ENCODE peak calls at places on chromosomes 1 and 21, in seven cellular contexts. B is PC-3; D is CD4-positive, alpha-beta memory T cell; U is SJSA1; C is SK-N-SH; R is thoracic aorta; H is ovary. Y is an unnamed sample.

GRCh38 chr1:3052501-3052900 is 16.5 kb upstream of the PRDM16 start:
- DNase-seq in C (no peak), U (no peak), D (no peak), H (no peak), R (no peak), B (no peak), Y (no peak)

GRCh38 chr1:46749921-46750404 is 31.0 kb upstream of the EFCAB14 start:
- DNase-seq in D (no peak), B (peak), C (no peak), U (no peak), R (no peak), H (no peak), Y (no peak)

GRCh38 chr1:15033264-15033663 is 120.3 kb upstream of the TMEM51 start:
- DNase-seq in R (no peak), H (no peak), C (no peak), U (no peak), D (no peak), B (peak), Y (peak)

GRCh38 chr1:23097316-23097715 is 71.3 kb downstream of the LUZP1 start:
- DNase-seq in C (no peak), U (no peak), R (no peak), D (no peak), H (no peak), B (no peak), Y (no peak)

GRCh38 chr1:58718435-58718834 is 18.6 kb upstream of the MYSM1 start:
- DNase-seq in C (peak), B (no peak), D (peak), R (no peak), H (no peak), U (no peak), Y (no peak)

GRCh38 chr1:203039609-203040517 is 13.6 kb downstream of the PPFIA4 start:
- DNase-seq in U (no peak), C (no peak), D (no peak), B (peak), H (no peak), R (no peak), Y (peak)

GRCh38 chr1:52127181-52128175 is 14.4 kb upstream of the ZFYVE9 start:
- DNase-seq in C (peak), B (peak), U (peak), H (no peak), R (no peak), D (peak), Y (peak)

GRCh38 chr1:206975313-206975712 is 5.1 kb upstream of the FCAMR start:
- DNase-seq in U (no peak), C (peak), D (no peak), B (no peak), H (no peak), R (no peak), Y (no peak)

GRCh38 chr1:3785458-3786157 is 10.7 kb downstream of the LRRC47 start:
- DNase-seq in U (no peak), C (peak), B (peak), H (no peak), D (no peak), R (no peak), Y (no peak)

GRCh38 chr21:33478858-33479678 is 706 bp downstream of the TMEM50B start:
- DNase-seq in H (peak), B (peak), C (peak), D (peak), R (no peak), U (no peak), Y (peak)

GRCh38 chr1:37676281-37677243 is 15.8 kb upstream of the CDCA8 start:
- DNase-seq in H (peak), B (no peak), R (no peak), D (no peak), U (no peak), C (no peak), Y (no peak)

GRCh38 chr1:29050141-29050540 is 73.6 kb downstream of the TMEM200B start:
- DNase-seq in C (no peak), D (no peak), R (no peak), U (no peak), H (no peak), B (no peak), Y (no peak)

GRCh38 chr21:37696936-37697335 is 219.3 kb downstream of the KCNJ6 start:
- DNase-seq in U (no peak), D (no peak), H (no peak), C (no peak), B (no peak), R (no peak), Y (peak)

GRCh38 chr1:220812308-220812707 is 25.6 kb downstream of the MTARC1 start:
- DNase-seq in B (no peak), U (no peak), H (no peak), C (no peak), D (no peak), R (no peak), Y (no peak)

GRCh38 chr1:37478890-37479254 is 4.5 kb downstream of the ZC3H12A start:
- DNase-seq in B (peak), R (no peak), D (peak), C (no peak), H (no peak), U (no peak), Y (no peak)

GRCh38 chr21:41751621-41752020 is 15.2 kb downstream of the RIPK4 start:
- DNase-seq in D (no peak), R (no peak), H (no peak), U (no peak), C (no peak), B (peak), Y (no peak)

GRCh38 chr1:72557446-72558049 is 275.2 kb upstream of the NEGR1 start:
- DNase-seq in U (no peak), D (no peak), B (peak), C (no peak), R (no peak), H (no peak), Y (peak)

GRCh38 chr1:151710187-151710586 is 6.4 kb downstream of the CELF3 start:
- DNase-seq in B (no peak), R (no peak), D (peak), H (no peak), C (peak), U (no peak), Y (peak)

GRCh38 chr1:177646757-177647730 is 322.8 kb downstream of the SEC16B start:
- DNase-seq in U (no peak), D (no peak), C (no peak), B (no peak), H (no peak), R (no peak), Y (no peak)

GRCh38 chr1:235566092-235566491 is 61.8 kb upstream of the B3GALNT2 start:
- DNase-seq in U (no peak), B (no peak), C (no peak), H (no peak), R (no peak), D (no peak), Y (no peak)

GRCh38 chr1:176603696-176604095 is 140.7 kb downstream of the PAPPA2 start:
- DNase-seq in U (no peak), H (no peak), C (no peak), R (no peak), B (no peak), D (no peak), Y (no peak)

GRCh38 chr1:40750326-40750975 is 33.1 kb upstream of the KCNQ4 start:
- DNase-seq in B (peak), R (no peak), D (no peak), C (no peak), U (no peak), H (no peak), Y (no peak)

GRCh38 chr1:31532114-31532644 is 44.1 kb upstream of the TINAGL1 start:
- DNase-seq in C (no peak), U (no peak), D (no peak), R (no peak), B (no peak), H (no peak), Y (no peak)

GRCh38 chr1:94121411-94121821 is 468 bp upstream of the ABCA4 start:
- DNase-seq in R (no peak), B (no peak), U (no peak), D (no peak), H (no peak), C (no peak), Y (peak)

GRCh38 chr1:172941456-172941855 is 109.3 kb downstream of the TNFSF18 start:
- DNase-seq in B (no peak), D (no peak), R (no peak), C (no peak), U (no peak), H (no peak), Y (no peak)

GRCh38 chr1:47575855-47576757 is 138.3 kb downstream of the FOXD2 start:
- DNase-seq in U (peak), C (no peak), B (no peak), H (no peak), D (no peak), R (no peak), Y (peak)

GRCh38 chr21:35291963-35292627 is 243.0 kb upstream of the RUNX1 start:
- DNase-seq in D (no peak), R (no peak), U (no peak), B (no peak), H (no peak), C (no peak), Y (peak)

GRCh38 chr21:34807881-34808568 is 139.2 kb downstream of the CLIC6 start:
- DNase-seq in H (no peak), C (no peak), U (peak), B (peak), R (no peak), D (peak), Y (peak)

GRCh38 chr21:42414928-42415769 is 11.4 kb downstream of the UBASH3A start:
- DNase-seq in H (peak), D (peak), R (no peak), U (peak), B (peak), C (no peak), Y (no peak)

GRCh38 chr1:184002071-184002470 is 35.5 kb downstream of the COLGALT2 start:
- DNase-seq in D (no peak), R (no peak), H (no peak), U (peak), B (peak), C (no peak), Y (peak)

GRCh38 chr21:19261731-19262367 is 858.3 kb upstream of the TMPRSS15 start:
- DNase-seq in H (no peak), C (no peak), B (no peak), U (no peak), D (no peak), R (no peak), Y (no peak)

GRCh38 chr1:224615861-224616760 is at the start of gene CNIH3:
- DNase-seq in U (peak), H (no peak), D (peak), C (peak), R (no peak), B (peak), Y (no peak)

GRCh38 chr21:36813071-36813470 is 114.2 kb downstream of the SIM2 start:
- DNase-seq in H (no peak), U (no peak), R (no peak), D (no peak), C (no peak), B (no peak), Y (no peak)

GRCh38 chr1:154866995-154867795 is 2.9 kb downstream of the KCNN3 start:
- DNase-seq in U (peak), B (peak), H (no peak), D (no peak), C (peak), R (no peak), Y (peak)

GRCh38 chr1:26336477-26337205 is 17.3 kb downstream of the CRYBG2 start:
- DNase-seq in C (peak), B (peak), R (no peak), D (peak), U (no peak), H (peak), Y (no peak)

DNA sequence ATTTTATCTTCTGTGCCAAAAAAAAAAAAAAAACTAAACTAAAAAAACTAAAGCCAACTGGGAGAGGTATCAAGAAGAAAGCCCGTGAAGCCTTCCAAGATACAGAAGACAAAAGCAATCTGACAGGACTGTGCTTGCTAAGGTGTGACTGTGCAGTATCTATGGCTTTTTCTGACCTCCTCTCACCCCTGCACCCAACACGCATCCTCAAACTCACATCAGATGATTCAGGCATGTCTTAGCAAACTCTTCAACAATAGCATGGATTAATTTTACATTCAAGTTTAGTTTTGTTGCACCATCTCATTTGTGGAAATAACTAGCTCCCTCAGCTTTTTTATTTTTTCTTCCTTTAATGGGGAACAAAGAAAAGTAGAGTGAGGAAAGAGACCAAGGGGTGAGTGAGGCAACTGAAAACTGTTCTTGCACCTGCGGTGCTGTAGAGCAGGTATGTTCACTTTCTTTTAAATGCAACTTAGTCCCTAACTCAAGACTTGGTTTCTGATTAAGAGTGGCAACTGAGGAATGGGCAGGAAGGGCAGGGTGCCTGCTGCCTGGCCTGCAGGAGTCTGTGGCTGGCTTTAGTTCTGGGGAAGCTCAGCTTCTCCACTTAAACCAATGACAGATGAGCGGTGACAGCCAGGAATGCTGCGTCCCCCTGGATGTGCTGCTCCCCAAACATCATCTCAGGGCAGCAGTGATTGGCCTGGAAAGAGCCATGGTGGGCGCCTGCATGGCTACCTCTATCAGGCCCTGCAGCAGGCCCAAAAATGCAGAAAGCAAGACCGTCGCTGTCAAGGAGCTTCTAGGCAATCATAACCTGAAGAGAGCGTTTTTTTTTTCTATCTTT is 71.3 kb upstream of the LRRC8B start:
- DNase-seq in C (no peak), R (no peak), U (no peak), B (no peak), D (no peak), H (no peak), Y (no peak)
- H3K27ac ChIP-seq in C (no peak), R (no peak), U (no peak), B (no peak), D (no peak), H (no peak), Y (no peak)

GRCh38 chr1:212514056-212514614 is 81.4 kb downstream of the NENF start:
- DNase-seq in C (no peak), B (peak), D (no peak), H (no peak), R (peak), U (peak), Y (peak)
- H3K4me3 ChIP-seq in C (no peak), B (no peak), D (no peak), H (no peak), R (peak), U (no peak), Y (peak)

DNA sequence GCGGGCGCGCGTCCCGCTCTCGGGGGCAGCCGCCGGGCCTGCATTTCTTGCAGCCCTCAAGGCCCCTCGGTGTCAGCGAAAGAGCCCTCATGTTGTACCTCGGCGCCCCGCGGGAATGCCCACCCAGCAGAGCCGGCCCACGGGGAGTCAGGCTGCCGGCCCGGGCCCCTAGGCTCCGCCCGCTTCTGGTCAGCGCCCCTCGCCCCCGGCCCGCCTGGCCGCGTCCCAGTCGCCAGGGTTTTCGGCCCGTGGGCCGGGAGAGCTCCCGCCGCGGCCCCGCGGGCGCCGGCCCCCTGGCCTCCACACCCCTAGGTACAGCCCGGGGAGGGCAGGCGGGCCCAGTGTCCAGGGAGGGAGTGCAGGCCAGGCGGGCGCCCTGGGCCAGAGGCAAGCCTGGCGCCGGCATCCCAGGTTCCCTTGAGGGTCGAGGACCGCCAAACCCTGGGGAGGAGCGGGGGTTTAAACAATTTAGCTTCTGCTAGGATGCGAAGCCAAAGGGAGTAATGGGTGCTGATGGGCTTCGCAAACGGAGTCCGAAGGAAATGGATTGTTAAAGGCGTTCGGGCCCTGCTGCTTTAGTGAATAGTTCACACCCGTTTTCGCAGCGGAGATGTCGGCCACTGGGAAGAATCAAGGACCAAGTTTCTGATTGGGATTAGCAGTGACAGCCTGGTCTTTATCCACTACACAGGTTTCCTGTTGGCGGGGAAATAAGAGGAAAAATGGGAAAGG is 486 bp upstream of the KCNA3 start:
- DNase-seq in B (no peak), R (no peak), C (no peak), H (no peak), U (no peak), D (no peak), Y (no peak)
- H3K27ac ChIP-seq in B (no peak), R (no peak), C (peak), H (peak), U (no peak), D (peak), Y (no peak)

GRCh38 chr1:150560011-150560438 is 10.8 kb downstream of the ADAMTSL4 start:
- DNase-seq in R (peak), U (peak), H (peak), C (peak), D (peak), B (peak), Y (peak)
- H3K4me3 ChIP-seq in R (peak), U (no peak), H (no peak), C (no peak), D (peak), B (no peak), Y (no peak)

DNA sequence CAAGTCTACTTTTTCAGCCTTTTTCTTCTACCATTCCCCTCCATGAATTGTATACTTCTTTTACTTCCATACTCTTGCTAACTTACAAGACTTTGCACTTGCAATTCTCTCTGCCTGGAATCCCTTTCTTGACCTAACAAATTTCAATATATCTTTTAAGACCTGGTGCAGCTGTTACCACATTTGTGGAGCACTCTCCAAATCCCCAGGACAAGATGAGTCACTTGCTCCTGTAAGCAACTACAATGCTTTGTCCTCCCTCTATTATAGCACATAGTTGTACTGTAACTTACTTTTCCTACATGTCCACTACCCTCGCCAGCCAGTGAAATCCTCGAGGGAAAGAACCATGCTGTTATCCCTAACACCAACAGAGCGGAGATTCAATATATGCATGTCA is 43.1 kb downstream of the WARS2 start:
- DNase-seq in B (peak), C (no peak), U (no peak), R (no peak), H (no peak), D (no peak), Y (peak)
- H3K27ac ChIP-seq in B (no peak), C (no peak), U (no peak), R (no peak), H (no peak), D (no peak), Y (peak)

GRCh38 chr21:43866659-43867331 is 1.8 kb downstream of the AGPAT3 start:
- DNase-seq in D (peak), B (peak), R (no peak), U (no peak), C (no peak), H (peak), Y (no peak)
- H3K4me3 ChIP-seq in D (peak), B (peak), R (peak), U (peak), C (peak), H (peak), Y (peak)

GRCh38 chr21:45359451-45360217 is 45.3 kb upstream of the COL18A1 start:
- DNase-seq in C (no peak), D (no peak), B (no peak), R (no peak), H (no peak), U (no peak), Y (no peak)
- H3K27ac ChIP-seq in C (peak), D (no peak), B (no peak), R (no peak), H (no peak), U (no peak), Y (no peak)

GRCh38 chr1:233907139-233907538 is 2.7 kb downstream of the SLC35F3 start:
- DNase-seq in B (peak), U (no peak), C (peak), R (no peak), D (no peak), H (no peak), Y (no peak)

GRCh38 chr1:233905416-233906051 is 1.1 kb downstream of the SLC35F3 start:
- DNase-seq in B (peak), H (no peak), C (no peak), U (no peak), D (no peak), R (no peak), Y (no peak)

GRCh38 chr1:233908092-233908491 is 3.6 kb downstream of the SLC35F3 start:
- DNase-seq in U (no peak), C (no peak), H (no peak), D (no peak), B (peak), R (no peak), Y (no peak)

GRCh38 chr1:233901495-233901894 is 3.0 kb upstream of the SLC35F3 start:
- DNase-seq in B (no peak), D (no peak), R (no peak), C (no peak), U (no peak), H (no peak), Y (no peak)

GRCh38 chr1:233904979-233905415 is 521 bp downstream of the SLC35F3 start:
- DNase-seq in U (no peak), D (no peak), R (no peak), H (no peak), C (no peak), B (peak), Y (no peak)
- H3K4me3 ChIP-seq in U (peak), D (no peak), R (no peak), H (no peak), C (peak), B (peak), Y (no peak)